ENCODE peak calls at places on chromosomes 6 and 20, in five cellular contexts. V is mesothelial cell of epicardium, D is fibroblast of lung, E is astrocyte of the cerebellum, U is BJ. C is an unnamed sample.

GRCh38 chr20:1272368-1273155 is 6.5 kb downstream of the SNPH start:
- DNase-seq in E (no peak), D (no peak), U (no peak), V (no peak), C (no peak)

GRCh38 chr6:138406443-138406842 is 2.4 kb downstream of the HEBP2 start:
- DNase-seq in E (no peak), D (no peak), V (no peak), U (no peak), C (no peak)

GRCh38 chr6:114008331-114008730 is 37.4 kb upstream of the HDAC2 start:
- DNase-seq in D (no peak), U (no peak), E (no peak), V (no peak), C (no peak)

GRCh38 chr6:72522735-72523141 is 99.1 kb upstream of the KCNQ5 start:
- DNase-seq in U (no peak), E (no peak), D (no peak), V (no peak), C (no peak)

GRCh38 chr20:15942130-15942529 is 631.1 kb downstream of the KIF16B start:
- DNase-seq in E (peak), U (no peak), D (peak), V (no peak), C (no peak)

GRCh38 chr20:2815242-2815900 is 584 bp downstream of the C20orf141 start:
- DNase-seq in V (no peak), E (no peak), U (no peak), D (no peak), C (no peak)

GRCh38 chr20:22490287-22491187 is 93.8 kb downstream of the FOXA2 start:
- DNase-seq in V (no peak), D (no peak), U (no peak), E (no peak), C (no peak)

GRCh38 chr6:134190883-134191282 is 127.0 kb downstream of the SGK1 start:
- DNase-seq in D (no peak), V (no peak), E (no peak), U (no peak), C (no peak)

GRCh38 chr6:76771076-76771634 is 692.1 kb downstream of the HTR1B start:
- DNase-seq in E (no peak), D (no peak), V (no peak), U (no peak), C (no peak)

GRCh38 chr6:6586671-6587526 is 1.6 kb upstream of the LY86 start:
- DNase-seq in U (no peak), E (no peak), D (no peak), V (no peak), C (no peak)

GRCh38 chr20:38453941-38454340 is 18.7 kb upstream of the RALGAPB start:
- DNase-seq in E (no peak), V (no peak), D (no peak), U (no peak), C (no peak)

GRCh38 chr20:263701-264100 is 6.2 kb downstream of the DEFB132 start:
- DNase-seq in V (no peak), E (no peak), U (no peak), D (no peak), C (no peak)

GRCh38 chr20:36339646-36340592 is 33.8 kb downstream of the DLGAP4 start:
- DNase-seq in E (no peak), U (no peak), V (no peak), D (no peak), C (no peak)

GRCh38 chr6:32047084-32047478 is 8.9 kb downstream of the CYP21A2 start:
- DNase-seq in D (peak), E (no peak), V (no peak), U (no peak), C (no peak)

GRCh38 chr6:87907521-87907920 is 140.1 kb upstream of the SPACA1 start:
- DNase-seq in V (no peak), D (peak), U (peak), E (peak), C (no peak)

GRCh38 chr6:148423601-148424270 is 81.1 kb downstream of the SASH1 start:
- DNase-seq in V (no peak), D (no peak), E (no peak), U (no peak), C (no peak)

GRCh38 chr20:11965602-11966001 is 47.9 kb downstream of the BTBD3 start:
- DNase-seq in V (no peak), D (no peak), E (no peak), U (no peak), C (no peak)

GRCh38 chr20:38460040-38460623 is 12.5 kb upstream of the RALGAPB start:
- DNase-seq in D (peak), V (no peak), U (no peak), E (peak), C (no peak)

DNA sequence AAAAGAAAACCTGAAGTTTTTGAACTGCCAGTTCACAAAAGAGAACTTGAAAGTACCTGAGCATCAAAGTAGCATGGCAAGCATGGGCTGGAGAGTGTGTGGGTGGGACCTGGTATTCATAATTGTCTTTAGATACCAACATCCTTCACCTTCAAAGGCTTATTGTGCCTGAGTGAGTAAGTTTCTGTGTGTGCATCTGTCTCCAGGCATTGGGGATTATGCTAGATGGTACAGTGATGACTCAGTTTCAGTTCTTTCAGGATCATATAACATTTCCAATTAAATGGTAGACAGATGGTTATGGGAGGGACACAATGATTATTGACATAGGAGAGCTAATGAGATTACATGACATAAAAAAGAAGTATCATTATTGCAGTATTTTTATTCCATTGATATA is 238.5 kb downstream of the ZFAND3 start:
- DNase-seq in D (peak), U (no peak), E (no peak), V (no peak), C (peak)
- TF ChIP-seq CTCF in D (no peak), U (no peak), E (no peak), V (no peak), C (no peak)

GRCh38 chr20:53678990-53679596 is 85.5 kb upstream of the ZNF217 start:
- DNase-seq in D (no peak), E (no peak), U (no peak), V (no peak), C (no peak)
- TF ChIP-seq CTCF in D (no peak), E (no peak), U (no peak), V (no peak), C (no peak)

DNA sequence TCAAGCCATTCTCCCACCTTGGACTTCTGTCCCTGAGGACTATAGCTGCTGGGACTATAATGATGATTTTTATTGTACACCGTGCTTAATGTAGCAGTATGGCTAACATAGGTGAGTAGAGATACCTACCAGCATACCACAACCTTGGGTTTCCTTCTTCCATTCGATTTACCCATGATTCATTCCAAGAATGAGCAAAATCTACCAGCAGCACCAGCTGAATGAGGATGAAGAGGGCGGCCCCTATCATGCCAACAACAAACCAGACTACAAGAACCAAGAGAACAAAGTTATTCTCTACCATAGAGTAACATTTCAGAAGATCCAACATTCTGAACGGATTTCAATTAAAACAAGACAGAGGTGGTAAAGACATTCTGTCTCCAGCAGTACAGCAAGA is 12.1 kb downstream of the SERINC3 start:
- DNase-seq in U (no peak), E (no peak), D (no peak), V (no peak), C (no peak)
- TF ChIP-seq CTCF in U (no peak), E (no peak), D (no peak), V (no peak), C (no peak)

DNA sequence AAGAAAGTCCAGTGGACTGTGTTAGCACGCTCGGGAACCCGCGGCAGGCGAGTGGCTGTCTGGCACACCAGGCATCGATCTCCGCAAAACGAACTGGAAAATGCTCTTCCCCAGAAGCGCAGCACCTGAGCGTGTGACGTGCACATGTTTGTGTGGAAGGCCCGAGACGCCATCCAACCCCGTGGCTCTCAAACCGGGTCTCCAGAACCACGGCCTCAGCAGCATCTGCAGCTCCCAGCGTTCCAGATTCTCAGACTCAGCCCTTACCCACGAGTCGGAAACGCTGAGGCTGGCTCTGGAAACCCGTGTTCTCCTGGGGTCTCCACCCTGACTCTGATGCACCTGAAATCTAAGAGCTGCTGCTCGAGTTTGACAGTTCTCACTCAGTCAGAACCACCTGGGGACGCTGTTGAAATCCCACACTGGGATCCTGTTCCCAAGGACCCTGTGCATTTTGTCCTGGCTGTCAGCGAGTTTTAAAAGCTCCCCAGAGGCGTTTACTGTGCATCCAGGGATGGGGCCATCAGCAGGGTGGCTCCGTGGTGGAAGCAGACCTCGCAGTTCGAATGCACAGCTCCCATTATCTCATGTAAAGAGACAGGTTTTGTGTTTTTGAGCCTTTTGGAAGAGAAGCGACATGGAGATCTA is 69.0 kb downstream of the DLL1 start:
- DNase-seq in V (no peak), D (no peak), E (no peak), U (no peak), C (no peak)
- TF ChIP-seq CTCF in V (no peak), D (no peak), E (no peak), U (no peak), C (no peak)

DNA sequence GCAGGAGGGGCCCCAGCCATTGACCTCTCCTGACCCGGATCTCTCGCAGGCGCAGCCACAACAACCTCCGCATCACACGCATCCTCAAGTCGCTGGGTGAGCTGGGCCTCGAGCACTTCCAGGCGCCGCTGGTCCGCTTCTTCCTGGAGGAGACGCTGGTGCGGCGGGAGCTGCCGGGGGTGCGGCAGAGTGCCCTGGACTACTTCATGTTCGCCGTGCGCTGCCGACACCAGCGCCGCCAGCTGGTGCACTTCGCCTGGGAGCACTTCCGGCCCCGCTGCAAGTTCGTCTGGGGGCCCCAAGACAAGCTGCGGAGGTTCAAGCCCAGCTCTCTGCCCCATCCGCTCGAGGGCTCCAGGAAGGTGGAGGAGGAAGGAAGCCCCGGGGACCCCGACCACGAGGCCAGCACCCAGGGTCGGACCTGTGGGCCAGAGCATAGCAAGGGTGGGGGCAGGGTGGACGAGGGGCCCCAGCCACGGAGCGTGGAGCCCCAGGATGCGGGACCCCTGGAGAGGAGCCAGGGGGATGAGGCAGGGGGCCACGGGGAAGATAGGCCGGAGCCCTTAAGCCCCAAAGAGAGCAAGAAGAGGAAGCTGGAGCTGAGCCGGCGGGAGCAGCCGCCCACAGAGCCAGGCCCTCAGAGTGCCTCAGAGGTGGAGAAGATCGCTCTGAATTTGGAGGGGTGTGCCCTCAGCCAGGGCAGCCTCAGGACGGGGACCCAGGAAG is 4.5 kb upstream of the COL9A3 start:
- DNase-seq in V (no peak), U (no peak), E (no peak), D (no peak), C (no peak)
- TF ChIP-seq CTCF in V (no peak), U (no peak), E (no peak), D (no peak), C (no peak)

C was measured in D721Med.